ENCODE peak calls at places on chromosomes 5 and 9, in seven cellular contexts. E is A549; Z is lower lobe of right lung; V is right cardiac atrium; U is fibroblast of lung; N is CD8-positive, alpha-beta T cell; G is right lobe of liver. W is an unnamed sample.

GRCh38 chr9:78609471-78609870 is 312.5 kb downstream of the PSAT1 start:
- DNase-seq in E (no peak), Z (no peak), V (no peak), U (no peak), N (no peak), G (no peak), W (no peak)

GRCh38 chr9:18347381-18348084 is 126.4 kb upstream of the ADAMTSL1 start:
- DNase-seq in E (no peak), Z (no peak), V (no peak), U (no peak), N (no peak), G (no peak), W (no peak)

GRCh38 chr9:137836831-137837241 is 40.7 kb upstream of the CACNA1B start:
- DNase-seq in E (no peak), Z (no peak), V (no peak), U (no peak), N (no peak), G (no peak), W (no peak)

GRCh38 chr5:154058055-154059038 is 19.6 kb downstream of the MFAP3 start:
- DNase-seq in E (no peak), Z (no peak), V (no peak), U (peak; percentile 12), N (no peak), G (no peak), W (no peak)

GRCh38 chr9:17519761-17520160 is 59.1 kb upstream of the SH3GL2 start:
- DNase-seq in E (no peak), Z (no peak), V (no peak), U (peak; percentile 36), N (no peak), G (no peak), W (no peak)

GRCh38 chr5:93599427-93600146 is 16.6 kb downstream of the NR2F1 start:
- DNase-seq in E (no peak), Z (no peak), V (no peak), U (peak; percentile 79), N (no peak), G (no peak), W (no peak)

GRCh38 chr9:22045423-22045822 is 36.3 kb upstream of the CDKN2B start:
- DNase-seq in E (no peak), Z (no peak), V (no peak), U (no peak), N (no peak), G (no peak), W (no peak)

GRCh38 chr9:134460206-134460605 is 134.0 kb downstream of the RXRA start:
- DNase-seq in E (no peak), Z (no peak), V (no peak), U (no peak), N (no peak), G (no peak), W (no peak)

GRCh38 chr5:107381189-107381856 is 289.4 kb downstream of the EFNA5 start:
- DNase-seq in E (peak; percentile 95), Z (no peak), V (peak; percentile 21), U (peak; percentile 79), N (no peak), G (no peak), W (no peak)

GRCh38 chr9:111356567-111357244 is 26.7 kb upstream of the OR2K2 start:
- DNase-seq in E (peak; percentile 75), Z (no peak), V (peak; percentile 9), U (peak; percentile 90), N (no peak), G (no peak), W (no peak)

GRCh38 chr5:127741412-127741811 is 38.2 kb downstream of the CCDC192 start:
- DNase-seq in E (no peak), Z (no peak), V (no peak), U (no peak), N (no peak), G (no peak), W (no peak)

GRCh38 chr5:138831703-138832102 is 43.4 kb downstream of the LRRTM2 start:
- DNase-seq in E (no peak), Z (no peak), V (no peak), U (no peak), N (no peak), G (no peak), W (no peak)

GRCh38 chr9:116453785-116454184 is 233.3 kb upstream of the TRIM32 start:
- DNase-seq in E (no peak), Z (no peak), V (no peak), U (no peak), N (no peak), G (no peak), W (no peak)

GRCh38 chr5:126973193-126973592 is 57.2 kb downstream of the MARCHF3 start:
- DNase-seq in E (no peak), Z (no peak), V (no peak), U (no peak), N (no peak), G (no peak), W (no peak)

GRCh38 chr9:101791938-101792337 is 53.5 kb upstream of the GRIN3A start:
- DNase-seq in E (peak; percentile 56), Z (no peak), V (no peak), U (no peak), N (no peak), G (no peak), W (no peak)

GRCh38 chr5:68379275-68380026 is 163.9 kb downstream of the PIK3R1 start:
- DNase-seq in E (no peak), Z (no peak), V (no peak), U (peak; percentile 13), N (no peak), G (no peak), W (peak; percentile 68)

GRCh38 chr9:107631788-107632187 is 142.2 kb upstream of the KLF4 start:
- DNase-seq in E (no peak), Z (no peak), V (no peak), U (peak; percentile 53), N (no peak), G (no peak), W (no peak)

GRCh38 chr9:81395301-81396054 is 293.9 kb downstream of the TLE1 start:
- DNase-seq in E (no peak), Z (no peak), V (no peak), U (peak; percentile 36), N (no peak), G (no peak), W (no peak)

GRCh38 chr5:1557114-1557873 is 33.5 kb upstream of the LPCAT1 start:
- DNase-seq in E (no peak), Z (peak; percentile 76), V (no peak), U (no peak), N (no peak), G (no peak), W (peak; percentile 45)

GRCh38 chr5:7434937-7435336 is 39.0 kb downstream of the ADCY2 start:
- DNase-seq in E (no peak), Z (no peak), V (no peak), U (no peak), N (no peak), G (no peak), W (no peak)

GRCh38 chr5:62596096-62596495 is 17.5 kb downstream of the LRRC70 start:
- DNase-seq in E (no peak), Z (no peak), V (no peak), U (no peak), N (no peak), G (no peak), W (no peak)

GRCh38 chr5:82259172-82259800 is 18.9 kb downstream of the RPS23 start:
- DNase-seq in E (peak; percentile 35), Z (no peak), V (no peak), U (peak; percentile 63), N (no peak), G (no peak), W (no peak)

GRCh38 chr9:116323012-116323411 is 169.4 kb downstream of the PAPPA start:
- DNase-seq in E (no peak), Z (no peak), V (no peak), U (no peak), N (no peak), G (no peak), W (no peak)

GRCh38 chr9:13956107-13956506 is 357.8 kb downstream of the NFIB start:
- DNase-seq in E (no peak), Z (no peak), V (no peak), U (peak; percentile 47), N (no peak), G (no peak), W (no peak)

GRCh38 chr5:141269195-141269594 is 24.0 kb downstream of the PCDHB15 start:
- DNase-seq in E (no peak), Z (no peak), V (no peak), U (no peak), N (no peak), G (no peak), W (no peak)

GRCh38 chr9:129486496-129487306 is 134.2 kb downstream of the C9orf50 start:
- DNase-seq in E (peak; percentile 82), Z (no peak), V (peak; percentile 94), U (no peak), N (no peak), G (peak; percentile 92), W (peak; percentile 99)
- H3K4me1 ChIP-seq in E (peaks cover 90% of the 10 kb centered on the region), Z (peaks cover 69% of the 10 kb centered on the region), V (peaks cover 29% of the 10 kb centered on the region), U (peaks cover 67% of the 10 kb centered on the region), N (peaks cover 62% of the 10 kb centered on the region), G (peaks cover 11% of the 10 kb centered on the region), W (peaks cover 93% of the 10 kb centered on the region)

DNA sequence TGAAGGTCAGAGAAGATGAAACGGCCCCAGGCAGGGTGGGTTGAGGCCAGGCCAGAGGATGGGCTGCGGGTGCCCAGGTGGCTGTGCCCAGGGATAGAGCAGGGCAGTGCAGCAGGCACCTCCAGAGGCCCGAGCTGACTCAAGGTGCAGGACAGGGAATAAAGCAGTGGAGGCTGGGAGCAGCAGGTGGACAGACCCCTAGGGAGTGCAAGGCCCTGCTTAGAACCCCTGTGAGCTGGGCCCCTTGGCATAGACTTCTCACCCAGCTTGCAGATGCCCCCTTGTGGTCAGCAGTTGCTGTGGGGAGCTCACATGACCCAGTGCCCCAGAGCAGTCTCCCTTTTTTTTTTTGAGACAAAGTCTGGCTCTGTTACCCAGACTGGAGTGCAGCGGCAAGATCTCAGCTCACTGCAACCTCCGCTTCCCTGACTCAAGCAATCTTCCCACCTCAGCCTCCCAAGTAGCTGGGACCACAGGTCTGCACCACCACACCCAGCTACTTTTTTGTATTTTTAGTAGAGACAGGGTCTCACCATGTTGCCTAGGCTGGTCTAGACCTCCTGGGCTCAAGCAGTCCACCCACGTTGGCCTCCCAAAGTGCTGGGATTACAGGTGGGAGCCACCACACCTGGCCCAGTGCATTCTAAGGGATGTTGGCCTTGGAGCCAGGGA is 118.8 kb downstream of the WNK2 start:
- DNase-seq in E (peak; percentile 73), Z (peak; percentile 73), V (peak; percentile 52), U (peak; percentile 68), N (peak; percentile 44), G (peak; percentile 70), W (peak; percentile 45)
- H3K4me1 ChIP-seq in E (peaks cover 4% of the 10 kb centered on the region), Z (peaks cover 3% of the 10 kb centered on the region), V (peaks cover 1% of the 10 kb centered on the region), U (no peaks in the 10 kb centered on the region), N (no peaks in the 10 kb centered on the region), G (no peaks in the 10 kb centered on the region), W (no peaks in the 10 kb centered on the region)

GRCh38 chr9:121734465-121734864 is 83.0 kb downstream of the DAB2IP start:
- DNase-seq in E (no peak), Z (no peak), V (no peak), U (no peak), N (no peak), G (no peak), W (no peak)
- H3K4me1 ChIP-seq in E (peaks cover 38% of the 10 kb centered on the region), Z (peaks cover 89% of the 10 kb centered on the region), V (peaks cover 41% of the 10 kb centered on the region), U (peaks cover 26% of the 10 kb centered on the region), N (peaks cover 3% of the 10 kb centered on the region), G (no peaks in the 10 kb centered on the region), W (peaks cover 65% of the 10 kb centered on the region)

DNA sequence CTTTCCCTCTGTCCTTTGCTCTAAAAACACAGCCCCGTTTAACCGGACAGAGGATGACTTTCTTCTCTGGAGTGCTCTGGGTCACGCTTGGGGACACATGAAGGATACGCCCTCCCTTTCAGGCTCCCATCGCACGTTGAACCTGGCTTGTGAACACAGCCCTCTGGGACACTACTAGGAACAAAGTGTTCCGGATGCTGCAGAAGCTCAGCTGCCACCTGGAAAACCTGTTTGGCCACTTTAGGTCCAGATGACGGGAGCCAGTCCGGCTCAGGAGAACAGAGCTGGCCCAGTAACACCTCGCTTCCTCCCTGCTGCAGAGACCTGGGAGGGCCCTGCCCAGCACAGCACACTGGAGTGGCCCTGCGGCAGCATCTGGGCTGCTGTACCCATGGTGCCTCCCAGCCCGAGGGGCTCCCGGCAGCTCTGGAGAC is 60.1 kb downstream of the GADD45G start:
- DNase-seq in E (no peak), Z (peak; percentile 88), V (no peak), U (no peak), N (no peak), G (peak; percentile 86), W (no peak)
- H3K4me1 ChIP-seq in E (no peaks in the 10 kb centered on the region), Z (peaks cover 66% of the 10 kb centered on the region), V (peaks cover 4% of the 10 kb centered on the region), U (no peaks in the 10 kb centered on the region), N (no peaks in the 10 kb centered on the region), G (peaks cover 9% of the 10 kb centered on the region), W (peaks cover 10% of the 10 kb centered on the region)